ENCODE peak calls at places on chromosomes 3 and 15, in five cellular contexts. One of them, this sample, is unnamed. For H3K4me1, the result is how much of the 10 kb centered on the place peaks cover.

GRCh38 chr3:32780735-32781210 is 37.0 kb upstream of the TRIM71 start:
- DNase-seq in neural progenitor cell: peak
- DNase-seq in K562: peak
- DNase-seq in fibroblast of lung: peak
- DNase-seq in neuronal stem cell: peak
- DNase-seq in this sample: peak

GRCh38 chr15:78542647-78543046 is 2.4 kb downstream of the PSMA4 start:
- DNase-seq in neural progenitor cell: no peak
- DNase-seq in K562: no peak
- DNase-seq in fibroblast of lung: no peak
- DNase-seq in neuronal stem cell: no peak
- DNase-seq in this sample: no peak

GRCh38 chr3:193903976-193904375 is 232.0 kb upstream of the HES1 start:
- DNase-seq in neural progenitor cell: no peak
- DNase-seq in K562: no peak
- DNase-seq in fibroblast of lung: no peak
- DNase-seq in neuronal stem cell: no peak
- DNase-seq in this sample: no peak

GRCh38 chr15:77247116-77247515 is 172.8 kb downstream of the PEAK1 start:
- DNase-seq in neural progenitor cell: no peak
- DNase-seq in K562: no peak
- DNase-seq in fibroblast of lung: no peak
- DNase-seq in neuronal stem cell: no peak
- DNase-seq in this sample: no peak

GRCh38 chr15:25508369-25509002 is 69.7 kb upstream of the UBE3A start:
- DNase-seq in neural progenitor cell: peak
- DNase-seq in K562: peak
- DNase-seq in fibroblast of lung: peak
- DNase-seq in neuronal stem cell: peak
- DNase-seq in this sample: peak

GRCh38 chr15:66809664-66810063 is 107.6 kb downstream of the SMAD6 start:
- DNase-seq in neural progenitor cell: no peak
- DNase-seq in K562: no peak
- DNase-seq in fibroblast of lung: no peak
- DNase-seq in neuronal stem cell: no peak
- DNase-seq in this sample: no peak

GRCh38 chr3:67384790-67385397 is 269.5 kb downstream of the SUCLG2 start:
- DNase-seq in neural progenitor cell: peak
- DNase-seq in K562: peak
- DNase-seq in fibroblast of lung: peak
- DNase-seq in neuronal stem cell: peak
- DNase-seq in this sample: peak

GRCh38 chr3:183825380-183826161 is at the start of gene MAP6D1:
- DNase-seq in neural progenitor cell: peak
- DNase-seq in K562: no peak
- DNase-seq in fibroblast of lung: peak
- DNase-seq in neuronal stem cell: peak
- DNase-seq in this sample: peak

GRCh38 chr3:185176756-185177359 is 24.0 kb upstream of the C3orf70 start:
- DNase-seq in neural progenitor cell: peak
- DNase-seq in K562: peak
- DNase-seq in fibroblast of lung: peak
- DNase-seq in neuronal stem cell: peak
- DNase-seq in this sample: peak

GRCh38 chr15:74320358-74321247 is 46.8 kb downstream of the CYP11A1 start:
- DNase-seq in neural progenitor cell: peak
- DNase-seq in K562: peak
- DNase-seq in fibroblast of lung: no peak
- DNase-seq in neuronal stem cell: no peak
- DNase-seq in this sample: peak

GRCh38 chr15:36133686-36134085 is 445.7 kb upstream of the CDIN1 start:
- DNase-seq in neural progenitor cell: no peak
- DNase-seq in K562: no peak
- DNase-seq in fibroblast of lung: no peak
- DNase-seq in neuronal stem cell: no peak
- DNase-seq in this sample: no peak

DNA sequence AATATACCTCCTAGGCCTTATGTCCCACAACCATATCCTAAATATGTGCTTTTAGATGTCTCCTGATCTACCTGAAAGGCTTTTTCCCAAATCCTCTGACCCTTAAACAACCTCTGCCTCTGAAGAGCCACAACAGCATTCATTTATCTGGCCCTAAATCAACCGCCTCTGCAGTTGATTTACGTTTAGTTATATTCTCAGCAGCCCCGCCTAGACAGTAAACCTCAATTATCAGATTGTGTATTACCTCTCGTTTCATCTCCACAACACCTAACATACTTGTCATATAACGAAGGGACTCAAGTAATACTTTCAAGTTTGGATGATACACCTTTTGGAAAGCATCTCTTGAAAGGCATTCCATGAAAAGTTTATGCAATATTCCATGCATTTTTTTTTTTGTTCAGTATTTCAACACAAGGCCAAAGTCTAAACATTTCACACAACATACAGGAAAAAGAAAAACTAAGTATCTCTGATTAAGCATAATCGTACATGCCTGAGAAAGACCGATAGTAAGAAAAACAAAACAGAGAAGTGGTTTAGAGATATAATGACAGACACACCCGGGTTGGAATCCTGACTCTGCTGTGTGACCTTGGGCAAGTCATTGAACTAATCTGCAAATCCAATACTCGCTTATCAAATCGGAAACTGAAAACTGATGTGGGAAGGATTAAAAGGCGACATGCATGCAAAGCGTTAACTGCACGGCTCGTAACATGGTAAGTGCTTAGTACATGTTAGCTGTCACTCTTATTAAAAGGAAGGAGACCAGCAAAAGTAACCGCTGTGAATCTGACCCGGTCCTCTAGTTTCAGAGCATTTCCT is 778 bp downstream of the CRBN start:
- DNase-seq in neural progenitor cell: no peak
- DNase-seq in K562: peak
- DNase-seq in fibroblast of lung: no peak
- DNase-seq in neuronal stem cell: no peak
- DNase-seq in this sample: no peak
- H2AFZ ChIP-seq in neural progenitor cell: peak
- H2AFZ ChIP-seq in K562: peak
- H2AFZ ChIP-seq in fibroblast of lung: peak
- H2AFZ ChIP-seq in neuronal stem cell: peak
- H2AFZ ChIP-seq in this sample: peak

GRCh38 chr15:98729446-98730042 is 81.2 kb downstream of the IGF1R start:
- DNase-seq in neural progenitor cell: peak
- DNase-seq in K562: no peak
- DNase-seq in fibroblast of lung: no peak
- DNase-seq in neuronal stem cell: no peak
- DNase-seq in this sample: no peak
- H3K4me1 ChIP-seq in neural progenitor cell: half or more
- H3K4me1 ChIP-seq in K562: under half
- H3K4me1 ChIP-seq in fibroblast of lung: under half
- H3K4me1 ChIP-seq in neuronal stem cell: under half
- H3K4me1 ChIP-seq in this sample: half or more

DNA sequence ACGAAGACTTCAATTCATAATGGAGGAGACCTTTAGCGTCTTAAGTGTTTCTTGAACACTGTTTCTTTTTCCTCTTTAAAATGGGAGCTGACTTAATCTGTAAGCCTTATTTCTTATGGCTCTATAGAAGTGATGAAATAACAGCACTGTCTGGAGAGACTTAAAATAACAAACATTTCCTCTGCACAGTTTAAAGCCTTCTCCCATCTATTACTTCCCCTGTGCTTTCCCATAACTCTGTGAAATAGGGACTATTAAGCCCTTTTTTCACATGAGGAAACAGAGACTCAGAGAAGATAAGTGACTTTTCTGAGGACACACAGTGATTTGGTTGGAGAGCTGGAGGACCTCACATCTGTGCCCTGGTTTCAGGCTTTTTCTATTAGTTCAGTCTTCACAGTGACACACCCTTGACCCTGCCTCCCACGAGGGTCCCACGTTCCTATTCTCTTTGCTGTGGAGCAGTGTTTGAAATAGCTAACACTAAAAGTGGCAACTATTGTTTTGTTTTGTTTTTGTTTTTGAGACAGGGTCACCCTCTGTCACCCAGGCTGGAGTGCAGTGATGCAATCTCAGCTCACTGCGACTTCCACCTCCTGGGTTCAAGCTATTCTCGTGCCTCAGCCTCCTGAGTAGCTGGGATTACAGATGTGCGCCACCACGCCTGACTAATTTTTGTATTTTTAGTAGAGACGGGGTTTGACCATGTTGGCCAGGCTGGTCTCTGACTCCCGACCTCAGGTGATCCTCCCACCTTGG is 82.9 kb downstream of the ST6GAL1 start:
- DNase-seq in neural progenitor cell: no peak
- DNase-seq in K562: no peak
- DNase-seq in fibroblast of lung: no peak
- DNase-seq in neuronal stem cell: no peak
- DNase-seq in this sample: no peak
- H2AFZ ChIP-seq in neural progenitor cell: no peak
- H2AFZ ChIP-seq in K562: no peak
- H2AFZ ChIP-seq in fibroblast of lung: no peak
- H2AFZ ChIP-seq in neuronal stem cell: no peak
- H2AFZ ChIP-seq in this sample: no peak

GRCh38 chr3:64437126-64437525 is 211.9 kb upstream of the PRICKLE2 start:
- DNase-seq in neural progenitor cell: no peak
- DNase-seq in K562: no peak
- DNase-seq in fibroblast of lung: no peak
- DNase-seq in neuronal stem cell: no peak
- DNase-seq in this sample: no peak

GRCh38 chr3:64427671-64428070 is 202.4 kb upstream of the PRICKLE2 start:
- DNase-seq in neural progenitor cell: no peak
- DNase-seq in K562: no peak
- DNase-seq in fibroblast of lung: no peak
- DNase-seq in neuronal stem cell: no peak
- DNase-seq in this sample: no peak

GRCh38 chr3:64432870-64433269 is 207.6 kb upstream of the PRICKLE2 start:
- DNase-seq in neural progenitor cell: no peak
- DNase-seq in K562: no peak
- DNase-seq in fibroblast of lung: no peak
- DNase-seq in neuronal stem cell: no peak
- DNase-seq in this sample: no peak

GRCh38 chr3:64426551-64426950 is 201.3 kb upstream of the PRICKLE2 start:
- DNase-seq in neural progenitor cell: no peak
- DNase-seq in K562: no peak
- DNase-seq in fibroblast of lung: no peak
- DNase-seq in neuronal stem cell: no peak
- DNase-seq in this sample: no peak

DNA sequence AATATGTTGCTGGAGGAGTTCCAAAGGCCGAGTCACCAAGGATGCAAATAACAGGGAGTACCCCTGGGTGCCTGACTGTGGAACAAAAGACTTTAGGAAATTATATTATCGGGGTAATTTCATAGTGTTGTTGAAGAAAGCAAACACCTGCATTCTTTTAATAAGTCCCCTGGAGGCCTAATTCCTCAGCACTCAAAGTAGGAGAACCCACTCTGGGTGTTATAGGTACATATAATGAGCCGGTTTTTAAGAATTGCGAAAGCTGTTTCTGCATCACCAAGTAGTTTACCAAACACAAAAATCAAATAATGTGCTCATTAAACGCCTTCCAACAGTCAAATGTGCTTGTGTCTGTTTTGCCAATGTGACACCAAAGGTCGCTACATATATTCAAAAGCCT is 206.5 kb upstream of the PRICKLE2 start:
- DNase-seq in neural progenitor cell: no peak
- DNase-seq in K562: no peak
- DNase-seq in fibroblast of lung: no peak
- DNase-seq in neuronal stem cell: no peak
- DNase-seq in this sample: no peak
- H3K4me1 ChIP-seq in neural progenitor cell: under half
- H3K4me1 ChIP-seq in K562: under half
- H3K4me1 ChIP-seq in fibroblast of lung: under half
- H3K4me1 ChIP-seq in neuronal stem cell: under half
- H3K4me1 ChIP-seq in this sample: under half

GRCh38 chr3:4684117-4684516 is 191.0 kb downstream of the ITPR1 start:
- DNase-seq in neural progenitor cell: no peak
- DNase-seq in K562: no peak
- DNase-seq in fibroblast of lung: no peak
- DNase-seq in neuronal stem cell: no peak
- DNase-seq in this sample: no peak
- H2AFZ ChIP-seq in neural progenitor cell: no peak
- H2AFZ ChIP-seq in K562: no peak
- H2AFZ ChIP-seq in fibroblast of lung: no peak
- H2AFZ ChIP-seq in neuronal stem cell: no peak
- H2AFZ ChIP-seq in this sample: no peak

GRCh38 chr15:63043391-63044076 is 987 bp downstream of the TPM1 start:
- DNase-seq in neural progenitor cell: peak
- DNase-seq in K562: no peak
- DNase-seq in fibroblast of lung: no peak
- DNase-seq in neuronal stem cell: no peak
- DNase-seq in this sample: no peak

GRCh38 chr15:63044077-63044644 is 1.6 kb downstream of the TPM1 start:
- DNase-seq in neural progenitor cell: peak
- DNase-seq in K562: no peak
- DNase-seq in fibroblast of lung: no peak
- DNase-seq in neuronal stem cell: no peak
- DNase-seq in this sample: no peak

GRCh38 chr15:63041402-63041977 is 1.1 kb upstream of the TPM1 start:
- DNase-seq in neural progenitor cell: peak
- DNase-seq in K562: no peak
- DNase-seq in fibroblast of lung: no peak
- DNase-seq in neuronal stem cell: no peak
- DNase-seq in this sample: no peak

GRCh38 chr15:63041982-63042878 is at the start of gene TPM1:
- DNase-seq in neural progenitor cell: peak
- DNase-seq in K562: no peak
- DNase-seq in fibroblast of lung: peak
- DNase-seq in neuronal stem cell: peak
- DNase-seq in this sample: peak

DNA sequence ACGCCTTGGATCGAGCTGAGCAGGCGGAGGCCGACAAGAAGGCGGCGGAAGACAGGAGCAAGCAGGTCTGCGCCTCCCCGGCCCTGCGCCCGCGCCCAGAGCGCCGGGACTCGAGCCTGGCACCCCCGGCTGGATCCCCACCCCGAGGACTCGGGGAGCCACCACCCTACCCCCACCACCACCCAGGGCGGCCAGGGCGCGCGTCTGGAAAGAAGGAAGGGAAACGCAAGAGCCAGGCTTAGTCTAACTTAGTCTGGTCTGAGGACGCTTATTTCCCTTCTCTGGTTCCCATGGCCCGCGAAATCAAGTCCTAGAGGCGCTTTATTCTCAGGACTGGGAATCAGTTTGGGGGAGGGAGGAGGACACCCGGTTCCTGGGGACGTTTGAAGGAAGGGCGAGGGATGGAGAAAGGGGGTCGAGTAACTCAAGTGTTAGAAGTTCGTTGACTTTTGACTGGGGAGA is 363 bp downstream of the TPM1 start:
- DNase-seq in neural progenitor cell: peak
- DNase-seq in K562: no peak
- DNase-seq in fibroblast of lung: no peak
- DNase-seq in neuronal stem cell: no peak
- DNase-seq in this sample: no peak
- H3K4me1 ChIP-seq in neural progenitor cell: under half
- H3K4me1 ChIP-seq in K562: under half
- H3K4me1 ChIP-seq in fibroblast of lung: under half
- H3K4me1 ChIP-seq in neuronal stem cell: under half
- H3K4me1 ChIP-seq in this sample: under half

DNA sequence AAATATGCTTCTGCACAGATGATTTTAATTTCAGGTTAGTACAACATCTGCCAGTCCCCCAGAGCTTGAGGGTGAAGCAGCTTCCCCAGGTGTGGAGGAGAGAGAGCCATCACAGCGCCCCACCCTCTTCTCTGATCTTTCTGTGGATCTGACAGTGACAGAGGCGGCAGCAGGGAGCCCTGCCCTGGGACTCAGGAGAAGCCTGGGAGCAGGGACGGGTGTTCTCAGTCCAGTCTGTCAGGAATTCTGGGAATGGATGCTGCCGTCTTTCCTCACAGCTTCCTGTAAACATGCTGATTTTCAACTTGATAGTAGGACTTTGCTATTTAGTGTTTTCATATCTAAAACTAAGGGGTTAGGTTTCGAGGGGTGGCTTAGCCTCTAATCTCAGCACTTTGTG is 11.4 kb upstream of the RAB8B start:
- DNase-seq in neural progenitor cell: no peak
- DNase-seq in K562: no peak
- DNase-seq in fibroblast of lung: no peak
- DNase-seq in neuronal stem cell: no peak
- DNase-seq in this sample: no peak
- H2AFZ ChIP-seq in neural progenitor cell: no peak
- H2AFZ ChIP-seq in K562: no peak
- H2AFZ ChIP-seq in fibroblast of lung: peak
- H2AFZ ChIP-seq in neuronal stem cell: peak
- H2AFZ ChIP-seq in this sample: peak

This sample was measured in GM23338.